ENCODE peak calls at places on chromosomes 7 and 10, in five cellular contexts. One of them, this sample, is unnamed.

GRCh38 chr7:130240240-130240639 is 26.4 kb upstream of the CPA2 start:
- DNase-seq in fibroblast of the aortic adventitia: no peak
- DNase-seq in H9: no peak
- DNase-seq in progenitor cell of endocrine pancreas: no peak
- DNase-seq in adrenal gland: no peak
- DNase-seq in this sample: no peak

GRCh38 chr10:76869931-76870330 is 767.7 kb downstream of the KCNMA1 start:
- DNase-seq in fibroblast of the aortic adventitia: no peak
- DNase-seq in H9: no peak
- DNase-seq in progenitor cell of endocrine pancreas: no peak
- DNase-seq in adrenal gland: no peak
- DNase-seq in this sample: peak

GRCh38 chr7:35504365-35504764 is 190.6 kb downstream of the HERPUD2 start:
- DNase-seq in fibroblast of the aortic adventitia: no peak
- DNase-seq in H9: no peak
- DNase-seq in progenitor cell of endocrine pancreas: no peak
- DNase-seq in adrenal gland: no peak
- DNase-seq in this sample: no peak

GRCh38 chr7:79377097-79377496 is 76.4 kb downstream of the MAGI2 start:
- DNase-seq in fibroblast of the aortic adventitia: peak
- DNase-seq in H9: no peak
- DNase-seq in progenitor cell of endocrine pancreas: no peak
- DNase-seq in adrenal gland: peak
- DNase-seq in this sample: no peak

GRCh38 chr10:49139866-49140195 is 6.0 kb upstream of the FAM170B start:
- DNase-seq in fibroblast of the aortic adventitia: peak
- DNase-seq in H9: no peak
- DNase-seq in progenitor cell of endocrine pancreas: no peak
- DNase-seq in adrenal gland: peak
- DNase-seq in this sample: no peak

GRCh38 chr10:77565590-77566023 is 72.0 kb downstream of the KCNMA1 start:
- DNase-seq in fibroblast of the aortic adventitia: no peak
- DNase-seq in H9: no peak
- DNase-seq in progenitor cell of endocrine pancreas: no peak
- DNase-seq in adrenal gland: no peak
- DNase-seq in this sample: no peak

GRCh38 chr10:15430969-15431791 is 60.1 kb upstream of the FAM171A1 start:
- DNase-seq in fibroblast of the aortic adventitia: no peak
- DNase-seq in H9: no peak
- DNase-seq in progenitor cell of endocrine pancreas: no peak
- DNase-seq in adrenal gland: no peak
- DNase-seq in this sample: no peak

GRCh38 chr7:97868788-97869187 is 3.4 kb downstream of the ASNS start:
- DNase-seq in fibroblast of the aortic adventitia: no peak
- DNase-seq in H9: no peak
- DNase-seq in progenitor cell of endocrine pancreas: no peak
- DNase-seq in adrenal gland: no peak
- DNase-seq in this sample: no peak

GRCh38 chr7:2537981-2538851 is 17.1 kb downstream of the BRAT1 start:
- DNase-seq in fibroblast of the aortic adventitia: no peak
- DNase-seq in H9: peak
- DNase-seq in progenitor cell of endocrine pancreas: no peak
- DNase-seq in adrenal gland: no peak
- DNase-seq in this sample: peak

GRCh38 chr10:112246-112645 is 23.0 kb upstream of the ZMYND11 start:
- DNase-seq in fibroblast of the aortic adventitia: no peak
- DNase-seq in H9: no peak
- DNase-seq in progenitor cell of endocrine pancreas: no peak
- DNase-seq in adrenal gland: no peak
- DNase-seq in this sample: no peak

GRCh38 chr7:506391-506831 is 13.2 kb downstream of the PDGFA start:
- DNase-seq in fibroblast of the aortic adventitia: no peak
- DNase-seq in H9: no peak
- DNase-seq in progenitor cell of endocrine pancreas: no peak
- DNase-seq in adrenal gland: no peak
- DNase-seq in this sample: no peak

GRCh38 chr7:5421626-5422323 is 1.9 kb downstream of the TNRC18 start:
- DNase-seq in fibroblast of the aortic adventitia: peak
- DNase-seq in H9: no peak
- DNase-seq in progenitor cell of endocrine pancreas: peak
- DNase-seq in adrenal gland: peak
- DNase-seq in this sample: no peak

DNA sequence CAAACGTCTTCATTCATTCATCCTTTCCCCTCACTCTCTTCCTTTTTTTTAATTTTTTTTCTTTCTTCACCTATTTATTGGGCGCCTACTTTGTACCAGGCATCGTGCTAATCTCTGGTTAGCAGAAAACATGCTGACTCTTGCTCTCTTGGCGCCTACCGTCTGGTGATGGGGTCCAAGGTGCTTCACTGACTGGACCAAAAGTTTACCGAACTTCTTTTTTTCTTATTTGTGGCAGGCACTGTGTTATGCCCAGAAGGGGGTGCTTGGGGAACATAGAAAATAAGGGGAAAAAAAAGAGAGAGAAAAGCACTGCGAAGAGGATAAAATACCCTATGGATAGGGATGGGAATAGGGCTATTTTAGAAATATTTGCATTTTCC is 505 bp upstream of the FAM204A start:
- DNase-seq in fibroblast of the aortic adventitia: no peak
- DNase-seq in H9: no peak
- DNase-seq in progenitor cell of endocrine pancreas: no peak
- DNase-seq in adrenal gland: peak
- DNase-seq in this sample: no peak
- TF ChIP-seq CTCF in fibroblast of the aortic adventitia: peak
- TF ChIP-seq CTCF in H9: no peak
- TF ChIP-seq CTCF in progenitor cell of endocrine pancreas: no peak
- TF ChIP-seq CTCF in adrenal gland: no peak
- TF ChIP-seq CTCF in this sample: no peak

DNA sequence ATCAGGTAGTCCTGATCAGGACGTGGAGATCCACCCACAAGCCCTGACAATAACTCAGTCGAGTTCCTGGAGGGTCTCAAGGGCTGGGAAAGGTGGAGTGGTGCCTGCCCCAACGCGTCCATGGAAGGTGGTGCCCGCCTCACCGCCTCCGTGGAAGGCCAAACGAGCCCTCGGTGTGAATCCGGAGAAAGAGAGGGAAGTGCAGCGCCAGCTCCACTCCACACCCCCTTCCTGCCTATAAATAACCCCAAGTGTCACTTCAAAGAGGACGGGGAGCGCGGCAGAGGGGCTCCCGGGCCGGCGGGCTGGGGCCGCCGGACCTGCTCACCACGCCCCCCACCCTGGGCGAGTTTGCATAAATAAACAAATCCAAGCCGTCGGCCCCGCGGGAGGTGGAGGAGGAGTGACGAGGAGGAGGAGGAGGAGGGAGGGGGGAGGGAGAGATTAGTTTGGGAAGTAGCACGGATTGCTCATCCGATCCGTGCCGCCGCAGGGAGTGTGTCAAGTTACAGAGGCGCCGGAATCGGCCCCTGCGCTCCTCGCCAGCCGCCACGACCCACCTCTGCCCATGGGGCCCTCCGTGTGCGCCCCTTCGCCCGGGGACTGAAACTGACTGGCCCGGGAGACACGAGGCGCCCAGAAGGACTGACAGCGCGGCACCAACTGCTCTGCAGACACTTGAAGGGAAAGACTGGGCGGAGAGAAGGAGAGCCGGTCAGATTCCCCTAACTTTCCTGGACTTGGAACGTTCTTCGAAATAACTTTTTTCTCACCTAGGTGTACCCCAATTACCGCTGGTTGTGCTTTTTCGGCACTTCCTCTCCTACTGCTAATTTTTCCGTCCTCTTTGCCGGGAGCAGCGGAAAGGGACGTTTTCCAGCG is at the start of gene COL13A1:
- DNase-seq in fibroblast of the aortic adventitia: peak
- DNase-seq in H9: peak
- DNase-seq in progenitor cell of endocrine pancreas: peak
- DNase-seq in adrenal gland: peak
- DNase-seq in this sample: no peak
- TF ChIP-seq CTCF in fibroblast of the aortic adventitia: no peak
- TF ChIP-seq CTCF in H9: no peak
- TF ChIP-seq CTCF in progenitor cell of endocrine pancreas: no peak
- TF ChIP-seq CTCF in adrenal gland: no peak
- TF ChIP-seq CTCF in this sample: no peak

GRCh38 chr10:23528419-23528818 is 89.5 kb downstream of the OTUD1 start:
- DNase-seq in fibroblast of the aortic adventitia: no peak
- DNase-seq in H9: no peak
- DNase-seq in progenitor cell of endocrine pancreas: no peak
- DNase-seq in adrenal gland: no peak
- DNase-seq in this sample: no peak

GRCh38 chr10:23522345-23522744 is 83.5 kb downstream of the OTUD1 start:
- DNase-seq in fibroblast of the aortic adventitia: peak
- DNase-seq in H9: no peak
- DNase-seq in progenitor cell of endocrine pancreas: no peak
- DNase-seq in adrenal gland: no peak
- DNase-seq in this sample: no peak

GRCh38 chr10:23523251-23523650 is 84.4 kb downstream of the OTUD1 start:
- DNase-seq in fibroblast of the aortic adventitia: no peak
- DNase-seq in H9: peak
- DNase-seq in progenitor cell of endocrine pancreas: no peak
- DNase-seq in adrenal gland: no peak
- DNase-seq in this sample: no peak

GRCh38 chr10:23521735-23522134 is 82.9 kb downstream of the OTUD1 start:
- DNase-seq in fibroblast of the aortic adventitia: no peak
- DNase-seq in H9: no peak
- DNase-seq in progenitor cell of endocrine pancreas: no peak
- DNase-seq in adrenal gland: no peak
- DNase-seq in this sample: no peak

GRCh38 chr10:23525406-23525805 is 86.5 kb downstream of the OTUD1 start:
- DNase-seq in fibroblast of the aortic adventitia: peak
- DNase-seq in H9: no peak
- DNase-seq in progenitor cell of endocrine pancreas: no peak
- DNase-seq in adrenal gland: peak
- DNase-seq in this sample: no peak
- TF ChIP-seq CTCF in fibroblast of the aortic adventitia: no peak
- TF ChIP-seq CTCF in H9: peak
- TF ChIP-seq CTCF in progenitor cell of endocrine pancreas: peak
- TF ChIP-seq CTCF in adrenal gland: peak
- TF ChIP-seq CTCF in this sample: no peak

DNA sequence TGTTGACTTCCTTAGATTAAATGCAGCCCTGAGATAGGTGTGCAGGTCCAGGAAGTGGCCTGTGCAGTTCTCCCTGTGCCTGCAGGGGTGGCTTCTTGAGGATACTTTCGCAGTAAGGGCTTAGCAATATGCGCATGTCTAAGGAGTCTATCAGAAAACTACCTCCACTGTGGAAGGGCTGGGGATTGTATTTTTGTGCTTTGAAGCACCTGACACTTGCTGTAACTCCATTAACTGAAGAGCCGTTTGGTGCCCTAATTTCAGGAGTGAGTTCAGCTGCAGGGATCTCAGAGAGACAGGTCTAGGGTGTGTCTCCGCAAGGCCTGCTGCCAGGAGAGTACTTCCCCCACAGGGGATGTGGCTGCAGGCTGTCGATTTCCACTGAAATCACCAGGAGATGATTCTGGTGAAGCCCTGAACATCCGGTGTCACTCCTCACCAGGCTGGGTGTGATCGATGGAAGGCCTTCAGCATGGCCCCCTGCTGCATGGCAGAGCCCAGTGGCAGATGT is 35.5 kb downstream of the IKZF1 start:
- DNase-seq in fibroblast of the aortic adventitia: no peak
- DNase-seq in H9: no peak
- DNase-seq in progenitor cell of endocrine pancreas: no peak
- DNase-seq in adrenal gland: no peak
- DNase-seq in this sample: no peak
- TF ChIP-seq CTCF in fibroblast of the aortic adventitia: no peak
- TF ChIP-seq CTCF in H9: no peak
- TF ChIP-seq CTCF in progenitor cell of endocrine pancreas: no peak
- TF ChIP-seq CTCF in adrenal gland: no peak
- TF ChIP-seq CTCF in this sample: no peak

GRCh38 chr7:8296362-8296659 is 34.3 kb upstream of the ICA1 start:
- DNase-seq in fibroblast of the aortic adventitia: no peak
- DNase-seq in H9: no peak
- DNase-seq in progenitor cell of endocrine pancreas: no peak
- DNase-seq in adrenal gland: no peak
- DNase-seq in this sample: no peak
- TF ChIP-seq CTCF in fibroblast of the aortic adventitia: no peak
- TF ChIP-seq CTCF in H9: no peak
- TF ChIP-seq CTCF in progenitor cell of endocrine pancreas: no peak
- TF ChIP-seq CTCF in adrenal gland: no peak
- TF ChIP-seq CTCF in this sample: peak

This sample was measured in glutamatergic neuron.